ENCODE peak calls at places on chromosomes 1 and 21, in five cellular contexts. E is uterus, D is fibroblast of lung, R is psoas muscle, P is heart left ventricle. H is an unnamed sample.

GRCh38 chr21:14403681-14404318 is 20.9 kb upstream of the HSPA13 start:
- DNase-seq in E (no peak), D (peak; percentile 58), R (no peak), P (no peak), H (no peak)

GRCh38 chr1:12003762-12004161 is 15.5 kb upstream of the MIIP start:
- DNase-seq in E (no peak), D (no peak), R (no peak), P (no peak), H (no peak)

GRCh38 chr1:42682739-42683529 is 716 bp downstream of the YBX1 start:
- DNase-seq in E (peak; percentile 62), D (peak; percentile 79), R (peak; percentile 79), P (peak; percentile 83), H (peak; percentile 48)

GRCh38 chr1:212586429-212587303 is 21.9 kb upstream of the ATF3 start:
- DNase-seq in E (no peak), D (no peak), R (no peak), P (no peak), H (no peak)

GRCh38 chr1:905071-905749 is 18.5 kb upstream of the SAMD11 start:
- DNase-seq in E (peak; percentile 57), D (peak; percentile 21), R (peak; percentile 61), P (peak; percentile 81), H (no peak)

GRCh38 chr1:174710868-174711845 is 263.4 kb downstream of the GPR52 start:
- DNase-seq in E (no peak), D (no peak), R (no peak), P (no peak), H (no peak)

GRCh38 chr1:206952182-206952581 is 5.9 kb upstream of the PIGR start:
- DNase-seq in E (no peak), D (no peak), R (no peak), P (no peak), H (no peak)

GRCh38 chr1:68490046-68490651 is 6.7 kb downstream of the DEPDC1 start:
- DNase-seq in E (no peak), D (no peak), R (no peak), P (no peak), H (no peak)

GRCh38 chr1:216936779-216937178 is 213.6 kb upstream of the ESRRG start:
- DNase-seq in E (no peak), D (no peak), R (no peak), P (no peak), H (no peak)

GRCh38 chr1:151593651-151594625 is 17.9 kb upstream of the SNX27 start:
- DNase-seq in E (peak; percentile 67), D (peak; percentile 47), R (peak; percentile 72), P (peak; percentile 82), H (peak; percentile 67)

DNA sequence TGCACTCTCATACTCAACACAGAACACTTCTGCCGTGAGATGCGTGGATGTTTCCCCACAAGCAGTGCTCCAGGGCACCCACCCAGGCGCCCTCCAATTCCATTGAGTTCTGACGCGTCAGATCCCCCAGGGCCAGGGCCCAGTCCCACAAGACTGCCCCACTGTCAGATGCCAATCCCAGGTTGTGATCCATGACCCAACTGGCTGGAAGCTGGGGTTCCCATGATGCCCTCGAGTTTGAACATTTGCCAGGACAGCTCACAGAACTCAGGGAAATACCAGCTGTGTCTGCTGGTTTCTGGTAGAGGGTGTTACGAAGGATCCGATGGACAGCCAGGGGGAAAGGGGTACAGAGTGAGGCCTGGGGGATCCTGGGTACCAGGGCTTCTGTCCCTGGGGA is 58.4 kb downstream of the AGPAT3 start:
- DNase-seq in E (no peak), D (peak; percentile 19), R (no peak), P (no peak), H (no peak)
- H3K4me1 ChIP-seq in E (no peaks in the 10 kb centered on the region), D (no peaks in the 10 kb centered on the region), R (peaks cover 83% of the 10 kb centered on the region), P (peaks cover 67% of the 10 kb centered on the region), H (peaks cover 9% of the 10 kb centered on the region)

GRCh38 chr1:39205102-39205780 is 746 bp downstream of the MACF1 start:
- DNase-seq in E (peak; percentile 43), D (peak; percentile 78), R (no peak), P (peak; percentile 66), H (peak; percentile 78)
- H3K4me3 ChIP-seq in E (peak overlapping the region; percentile 46), D (peak overlapping the region; percentile 72), R (peak overlapping the region; percentile 64), P (peak overlapping the region; percentile 51), H (peak overlapping the region; percentile 39)

GRCh38 chr1:17574502-17574901 is 35.0 kb downstream of the ARHGEF10L start:
- DNase-seq in E (no peak), D (no peak), R (no peak), P (no peak), H (no peak)

GRCh38 chr1:17570228-17570627 is 30.7 kb downstream of the ARHGEF10L start:
- DNase-seq in E (no peak), D (no peak), R (no peak), P (no peak), H (no peak)

GRCh38 chr1:17573518-17574041 is 34.1 kb downstream of the ARHGEF10L start:
- DNase-seq in E (no peak), D (no peak), R (no peak), P (peak; percentile 50), H (no peak)

GRCh38 chr1:17569200-17570139 is 30.0 kb downstream of the ARHGEF10L start:
- DNase-seq in E (peak; percentile 89), D (peak; percentile 95), R (peak; percentile 82), P (peak; percentile 90), H (peak; percentile 94)

GRCh38 chr1:17572264-17572985 is 32.9 kb downstream of the ARHGEF10L start:
- DNase-seq in E (no peak), D (no peak), R (no peak), P (no peak), H (no peak)
- H3K4me1 ChIP-seq in E (peaks cover 7% of the 10 kb centered on the region), D (peaks cover 17% of the 10 kb centered on the region), R (peaks cover 37% of the 10 kb centered on the region), P (peaks cover 74% of the 10 kb centered on the region), H (peaks cover 19% of the 10 kb centered on the region)

GRCh38 chr1:157154291-157154690 is 16.1 kb upstream of the ETV3 start:
- DNase-seq in E (no peak), D (no peak), R (no peak), P (no peak), H (no peak)

GRCh38 chr1:157157481-157158190 is 19.4 kb upstream of the ETV3 start:
- DNase-seq in E (no peak), D (peak; percentile 46), R (no peak), P (no peak), H (no peak)

GRCh38 chr1:157155658-157156057 is 17.5 kb upstream of the ETV3 start:
- DNase-seq in E (no peak), D (no peak), R (peak; percentile 29), P (no peak), H (no peak)

GRCh38 chr1:157154940-157155514 is 16.8 kb upstream of the ETV3 start:
- DNase-seq in E (peak; percentile 38), D (peak; percentile 41), R (peak; percentile 20), P (peak; percentile 66), H (no peak)

DNA sequence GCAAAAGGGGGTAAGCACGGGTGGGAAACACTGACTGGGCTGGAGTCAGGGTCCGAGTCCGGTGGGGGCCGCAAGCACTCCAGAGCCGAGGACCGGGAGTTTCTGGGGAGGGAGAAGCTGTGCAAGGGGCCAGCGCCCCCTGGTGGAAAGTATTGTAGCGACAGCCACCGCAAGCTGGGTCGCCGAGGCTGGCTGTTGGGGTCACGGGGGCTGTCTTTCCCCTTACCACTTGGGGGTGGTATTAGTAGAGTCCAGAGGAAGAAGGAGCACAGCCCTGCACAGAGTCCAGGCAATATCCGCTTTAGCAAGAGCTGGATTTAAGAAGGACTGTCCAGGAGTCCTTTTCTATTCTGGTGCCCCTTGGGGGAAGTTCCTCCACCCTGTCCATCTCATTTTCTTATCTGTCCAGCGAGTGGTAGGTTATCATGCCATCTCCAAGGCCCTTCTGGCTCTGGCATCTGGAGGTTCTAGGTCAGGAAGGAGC is 17.9 kb upstream of the ETV3 start:
- DNase-seq in E (peak; percentile 76), D (peak; percentile 56), R (peak; percentile 74), P (peak; percentile 71), H (peak; percentile 79)
- H3K4me3 ChIP-seq in E (no peak overlapping the region), D (no peak overlapping the region), R (peak overlapping the region; percentile 25), P (peak overlapping the region; percentile 21), H (peak overlapping the region; percentile 10)

GRCh38 chr1:9362488-9362887 is 69.8 kb downstream of the SPSB1 start:
- DNase-seq in E (no peak), D (no peak), R (no peak), P (no peak), H (no peak)
- H3K4me1 ChIP-seq in E (peaks cover 5% of the 10 kb centered on the region), D (peaks cover 6% of the 10 kb centered on the region), R (peaks cover 33% of the 10 kb centered on the region), P (peaks cover 12% of the 10 kb centered on the region), H (no peaks in the 10 kb centered on the region)

GRCh38 chr1:202156590-202156989 is 3.8 kb downstream of the PTPN7 start:
- DNase-seq in E (no peak), D (no peak), R (no peak), P (no peak), H (no peak)

GRCh38 chr1:202160377-202160940 is at the start of gene PTPN7:
- DNase-seq in E (no peak), D (no peak), R (no peak), P (no peak), H (no peak)

GRCh38 chr1:202157945-202158344 is 2.5 kb downstream of the PTPN7 start:
- DNase-seq in E (no peak), D (no peak), R (no peak), P (no peak), H (no peak)

GRCh38 chr1:202159534-202160371 is 649 bp downstream of the PTPN7 start:
- DNase-seq in E (no peak), D (no peak), R (no peak), P (no peak), H (no peak)

DNA sequence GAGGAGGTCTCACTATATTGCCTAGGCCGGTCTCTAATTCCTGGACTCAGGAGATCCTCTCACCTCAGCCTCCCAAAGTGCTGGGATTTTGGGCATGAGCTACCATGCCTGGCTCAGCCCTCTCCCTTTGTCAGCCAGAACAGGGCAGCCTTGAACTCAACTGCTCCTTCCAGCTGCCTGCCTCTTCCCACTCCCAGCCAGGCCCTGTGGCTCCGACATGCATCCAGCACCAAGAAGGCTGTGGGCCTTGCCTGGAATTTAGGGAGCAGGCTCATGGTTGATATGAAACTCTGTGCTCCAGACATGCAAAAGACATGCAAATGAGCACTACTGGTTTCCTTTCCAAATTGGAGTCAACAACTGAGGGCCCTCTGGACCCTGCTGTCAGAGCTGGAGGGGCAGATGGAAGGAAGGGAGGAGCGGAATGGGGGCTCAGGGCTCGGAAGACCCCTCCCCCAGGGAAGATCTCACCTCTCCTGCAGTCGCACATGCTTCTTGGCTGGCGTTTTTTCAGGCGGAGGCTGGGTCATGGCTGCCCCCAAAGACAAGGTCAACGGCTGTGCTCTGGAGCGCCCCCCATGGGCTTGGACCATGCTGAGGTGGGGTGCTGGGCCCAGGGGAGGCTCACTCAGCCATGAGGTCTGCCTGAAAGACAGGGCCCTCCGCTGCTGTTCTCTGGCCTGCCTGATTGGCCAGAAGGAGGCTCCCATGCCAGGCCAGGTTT is 1.4 kb downstream of the PTPN7 start:
- DNase-seq in E (no peak), D (no peak), R (no peak), P (no peak), H (no peak)
- H3K4me3 ChIP-seq in E (no peak overlapping the region), D (no peak overlapping the region), R (no peak overlapping the region), P (no peak overlapping the region), H (no peak overlapping the region)

DNA sequence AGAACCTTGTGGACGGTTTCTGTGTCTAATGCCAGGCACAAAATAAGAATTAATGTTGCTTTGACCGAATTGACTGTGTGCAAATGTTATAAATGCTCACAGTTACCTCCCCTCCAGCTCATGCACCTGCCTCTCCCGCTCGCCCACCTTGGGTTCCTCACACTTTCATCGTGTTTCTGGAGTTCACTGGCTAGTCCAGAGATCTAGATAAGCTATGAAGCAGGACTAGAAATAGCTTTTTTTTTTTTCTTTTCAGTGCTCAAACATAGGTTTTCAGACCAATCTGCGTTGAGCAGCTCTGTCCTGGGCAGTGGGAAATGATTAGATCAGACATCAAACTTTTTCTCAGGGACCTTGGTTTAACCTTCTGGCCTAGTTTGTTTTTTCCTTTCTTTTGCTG is 11.1 kb downstream of the TENT5C start:
- DNase-seq in E (no peak), D (no peak), R (no peak), P (no peak), H (no peak)
- H3K4me1 ChIP-seq in E (no peaks in the 10 kb centered on the region), D (peaks cover 10% of the 10 kb centered on the region), R (peaks cover 47% of the 10 kb centered on the region), P (peaks cover 24% of the 10 kb centered on the region), H (peaks cover 5% of the 10 kb centered on the region)

GRCh38 chr1:32273389-32274208 is 18.3 kb upstream of the HDAC1 start:
- DNase-seq in E (no peak), D (no peak), R (no peak), P (no peak), H (no peak)
- H3K4me3 ChIP-seq in E (no peak overlapping the region), D (no peak overlapping the region), R (no peak overlapping the region), P (no peak overlapping the region), H (no peak overlapping the region)